ENCODE peak calls at places on chromosomes 16 and 17, in five cellular contexts. Z is cardiac muscle cell, V is OCI-LY7, I is AG04450, H is testis. E is an unnamed sample.
A peak's percentile ranks its signal among the peaks of the same experiment; 100 is the strongest.

GRCh38 chr17:19756551-19756950 is 8.5 kb upstream of the ALDH3A1 start:
- DNase-seq in Z (peak; percentile 54), V (no peak), I (no peak), H (peak; percentile 49), E (peak; percentile 66)

GRCh38 chr16:1183235-1183907 is 30.5 kb downstream of the CACNA1H start:
- DNase-seq in Z (peak; percentile 82), V (no peak), I (peak; percentile 10), H (peak; percentile 50), E (peak; percentile 55)

GRCh38 chr16:87789437-87790277 is 23.9 kb upstream of the KLHDC4 start:
- DNase-seq in Z (peak; percentile 33), V (no peak), I (peak; percentile 39), H (no peak), E (peak; percentile 28)

GRCh38 chr17:55527520-55528118 is 16.4 kb upstream of the SMIM36 start:
- DNase-seq in Z (peak; percentile 80), V (peak; percentile 48), I (peak; percentile 44), H (peak; percentile 57), E (peak; percentile 32)

GRCh38 chr16:56862776-56863175 is 2.2 kb upstream of the SLC12A3 start:
- DNase-seq in Z (no peak), V (peak; percentile 19), I (no peak), H (no peak), E (no peak)

GRCh38 chr17:75552847-75553552 is 27.5 kb downstream of the LLGL2 start:
- DNase-seq in Z (peak; percentile 50), V (no peak), I (no peak), H (no peak), E (no peak)

GRCh38 chr17:65886240-65886639 is 305.7 kb downstream of the CEP112 start:
- DNase-seq in Z (peak; percentile 4), V (no peak), I (no peak), H (no peak), E (no peak)

GRCh38 chr16:54318941-54319340 is 32.4 kb upstream of the IRX3 start:
- DNase-seq in Z (no peak), V (no peak), I (no peak), H (no peak), E (no peak)

GRCh38 chr17:74712756-74713155 is at the start of gene CD300LF:
- DNase-seq in Z (no peak), V (no peak), I (no peak), H (no peak), E (peak; percentile 65)

GRCh38 chr16:67150833-67151396 is at the start of gene B3GNT9:
- DNase-seq in Z (peak; percentile 87), V (no peak), I (peak; percentile 37), H (peak; percentile 83), E (peak; percentile 75)

GRCh38 chr17:31663576-31663975 is 195.5 kb downstream of the COPRS start:
- DNase-seq in Z (peak; percentile 25), V (no peak), I (no peak), H (no peak), E (no peak)

GRCh38 chr16:17557480-17557879 is 86.7 kb upstream of the XYLT1 start:
- DNase-seq in Z (no peak), V (no peak), I (no peak), H (no peak), E (no peak)

GRCh38 chr16:17560548-17560947 is 89.8 kb upstream of the XYLT1 start:
- DNase-seq in Z (no peak), V (no peak), I (no peak), H (no peak), E (no peak)

GRCh38 chr16:17552351-17552750 is 81.6 kb upstream of the XYLT1 start:
- DNase-seq in Z (no peak), V (no peak), I (no peak), H (no peak), E (no peak)

GRCh38 chr16:17555176-17555575 is 84.4 kb upstream of the XYLT1 start:
- DNase-seq in Z (no peak), V (no peak), I (peak; percentile 51), H (no peak), E (no peak)

GRCh38 chr16:17556276-17557052 is 85.7 kb upstream of the XYLT1 start:
- DNase-seq in Z (peak; percentile 3), V (peak; percentile 36), I (no peak), H (no peak), E (no peak)
- TF ChIP-seq CTCF in Z (peak; percentile 51), V (peak; percentile 77), I (peak; percentile 84), H (peak; percentile 51), E (peak; percentile 43)

DNA sequence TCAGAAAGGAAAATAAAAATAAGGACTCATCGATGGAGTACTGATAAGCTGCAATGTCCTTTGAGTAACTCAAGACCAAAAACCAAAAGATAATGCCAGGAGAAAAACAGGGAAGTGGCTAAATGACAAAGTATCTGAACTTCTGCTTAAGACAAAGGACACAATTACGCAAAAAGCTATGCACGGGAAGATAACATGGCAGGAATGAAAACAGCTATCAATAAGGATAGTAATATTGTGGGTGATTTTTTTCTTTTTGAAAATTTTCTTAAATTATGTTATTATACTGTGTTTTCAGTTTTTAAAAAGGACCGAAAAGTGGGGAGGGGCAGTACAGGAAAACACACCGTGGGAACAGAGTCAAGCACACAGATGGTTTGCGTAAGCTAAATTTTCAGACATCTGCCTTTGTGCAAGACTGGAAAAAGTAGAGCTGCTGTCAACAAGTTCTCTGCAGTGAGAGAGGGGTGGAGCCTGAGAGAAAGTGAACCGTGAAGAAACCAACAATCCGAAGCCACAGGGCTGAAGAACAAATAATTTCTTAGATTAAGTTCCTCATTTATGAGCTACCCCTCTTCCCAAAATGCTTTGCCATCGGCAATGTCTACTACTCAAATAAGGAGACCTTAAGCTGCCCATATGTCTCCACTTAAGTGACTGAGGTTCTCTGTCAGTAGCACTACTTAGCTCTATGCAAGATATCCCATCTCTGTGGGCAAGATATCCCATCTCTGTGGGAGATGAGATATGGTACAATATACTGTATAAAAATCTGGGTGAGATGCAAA is 99.9 kb upstream of the CORO6 start:
- DNase-seq in Z (peak; percentile 98), V (peak; percentile 95), I (peak; percentile 53), H (peak; percentile 52), E (peak; percentile 56)
- H3K27ac ChIP-seq in Z (peak overlapping the region; percentile 89), V (peak overlapping the region; percentile 96), I (no peak overlapping the region), H (peak overlapping the region; percentile 43), E (peak overlapping the region; percentile 71)

DNA sequence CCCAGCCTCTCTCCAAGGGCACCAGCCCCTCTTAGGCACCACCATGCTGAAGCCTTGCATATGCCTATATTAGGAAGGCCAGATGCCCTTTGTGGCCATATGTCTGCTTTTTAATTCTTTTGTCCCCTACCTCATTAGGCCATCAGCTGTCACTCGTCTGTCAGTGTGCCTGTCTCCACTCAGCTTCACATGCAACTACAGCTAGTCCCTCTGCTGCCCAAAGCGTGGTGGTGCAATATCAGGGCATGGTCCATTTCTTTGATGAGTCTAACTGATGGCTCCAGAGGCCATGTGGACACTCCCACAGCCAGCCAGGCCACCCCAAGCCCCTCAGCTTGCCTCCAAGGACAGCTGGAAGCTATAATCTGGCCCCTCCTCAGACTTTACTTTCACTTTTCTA is 36.3 kb downstream of the MYO18A start:
- DNase-seq in Z (no peak), V (peak; percentile 59), I (no peak), H (peak; percentile 54), E (no peak)
- TF ChIP-seq CTCF in Z (peak; percentile 40), V (peak; percentile 70), I (peak; percentile 55), H (no peak), E (peak; percentile 55)

DNA sequence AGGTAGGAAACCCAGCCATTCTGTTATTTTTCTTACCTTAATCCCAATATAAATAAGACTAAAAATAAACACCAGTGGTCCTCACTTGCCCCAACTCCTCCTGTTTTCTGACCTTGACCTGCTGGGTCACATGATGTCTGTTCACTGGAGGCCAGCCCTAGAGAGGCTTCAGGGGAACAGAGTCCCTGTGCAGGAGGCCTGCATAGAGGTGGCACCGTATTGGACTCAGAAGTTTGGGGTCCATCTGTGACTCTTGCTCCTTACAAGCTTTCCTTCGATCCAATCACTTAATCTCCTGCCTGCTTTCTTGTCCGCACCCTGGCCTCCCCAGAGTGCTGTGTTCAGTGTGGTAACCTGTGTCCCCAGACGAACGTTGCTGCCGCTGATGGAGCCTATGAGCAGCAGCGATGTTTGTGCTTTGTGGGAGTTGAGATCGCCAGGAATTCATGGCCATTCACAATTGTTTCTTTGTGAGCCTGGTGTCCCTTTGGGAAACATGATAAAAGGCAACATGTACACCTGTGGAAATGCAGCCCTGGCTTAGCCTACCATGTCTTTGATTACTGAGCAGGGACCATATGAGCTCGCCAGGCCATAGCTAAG is 4.7 kb downstream of the IGSF6 start:
- DNase-seq in Z (no peak), V (no peak), I (no peak), H (no peak), E (no peak)
- H3K27ac ChIP-seq in Z (no peak overlapping the region), V (peak overlapping the region; percentile 95), I (no peak overlapping the region), H (no peak overlapping the region), E (no peak overlapping the region)

E was measured in adrenal gland.